ENCODE peak calls at places on chromosomes 13 and 19, in eight cellular contexts. One of them, this sample, is unnamed.

GRCh38 chr19:51821921-51822716 is 27.2 kb downstream of the FPR3 start:
- DNase-seq in IMR-90: no peak
- DNase-seq in H1: no peak
- DNase-seq in ovary: no peak
- DNase-seq in breast epithelium: no peak
- DNase-seq in endothelial cell of umbilical vein: no peak
- DNase-seq in uterus: no peak
- DNase-seq in tibial nerve: no peak
- DNase-seq in this sample: no peak

GRCh38 chr19:40413291-40413994 is at the start of gene PRX:
- DNase-seq in IMR-90: no peak
- DNase-seq in H1: peak; percentile 85
- DNase-seq in ovary: no peak
- DNase-seq in breast epithelium: no peak
- DNase-seq in endothelial cell of umbilical vein: no peak
- DNase-seq in uterus: no peak
- DNase-seq in tibial nerve: no peak
- DNase-seq in this sample: no peak

GRCh38 chr13:112828756-112829155 is 138.9 kb downstream of the ATP11A start:
- DNase-seq in IMR-90: no peak
- DNase-seq in H1: no peak
- DNase-seq in ovary: no peak
- DNase-seq in breast epithelium: no peak
- DNase-seq in endothelial cell of umbilical vein: no peak
- DNase-seq in uterus: peak; percentile 6
- DNase-seq in tibial nerve: no peak
- DNase-seq in this sample: no peak

GRCh38 chr13:113105032-113105993 is at the start of gene F7:
- DNase-seq in IMR-90: peak; percentile 45
- DNase-seq in H1: no peak
- DNase-seq in ovary: no peak
- DNase-seq in breast epithelium: no peak
- DNase-seq in endothelial cell of umbilical vein: no peak
- DNase-seq in uterus: no peak
- DNase-seq in tibial nerve: no peak
- DNase-seq in this sample: no peak

GRCh38 chr13:94464771-94465170 is 14.7 kb downstream of the DCT start:
- DNase-seq in IMR-90: no peak
- DNase-seq in H1: no peak
- DNase-seq in ovary: no peak
- DNase-seq in breast epithelium: no peak
- DNase-seq in endothelial cell of umbilical vein: no peak
- DNase-seq in uterus: no peak
- DNase-seq in tibial nerve: no peak
- DNase-seq in this sample: no peak

GRCh38 chr13:30429721-30430694 is 7.7 kb downstream of the UBE2L5 start:
- DNase-seq in IMR-90: peak; percentile 95
- DNase-seq in H1: no peak
- DNase-seq in ovary: no peak
- DNase-seq in breast epithelium: no peak
- DNase-seq in endothelial cell of umbilical vein: peak; percentile 81
- DNase-seq in uterus: peak; percentile 65
- DNase-seq in tibial nerve: no peak
- DNase-seq in this sample: no peak

GRCh38 chr13:40272776-40273139 is 393.7 kb downstream of the FOXO1 start:
- DNase-seq in IMR-90: peak; percentile 8
- DNase-seq in H1: no peak
- DNase-seq in ovary: no peak
- DNase-seq in breast epithelium: no peak
- DNase-seq in endothelial cell of umbilical vein: no peak
- DNase-seq in uterus: peak; percentile 46
- DNase-seq in tibial nerve: no peak
- DNase-seq in this sample: no peak

GRCh38 chr13:19060311-19061002 is 121.2 kb downstream of the TUBA3C start:
- DNase-seq in IMR-90: no peak
- DNase-seq in H1: no peak
- DNase-seq in ovary: no peak
- DNase-seq in breast epithelium: no peak
- DNase-seq in endothelial cell of umbilical vein: no peak
- DNase-seq in uterus: no peak
- DNase-seq in tibial nerve: no peak
- DNase-seq in this sample: no peak

GRCh38 chr13:101942038-101942437 is 459.8 kb downstream of the FGF14 start:
- DNase-seq in IMR-90: peak; percentile 16
- DNase-seq in H1: no peak
- DNase-seq in ovary: no peak
- DNase-seq in breast epithelium: no peak
- DNase-seq in endothelial cell of umbilical vein: peak; percentile 28
- DNase-seq in uterus: peak; percentile 30
- DNase-seq in tibial nerve: peak; percentile 49
- DNase-seq in this sample: no peak

GRCh38 chr13:22107549-22107948 is 436.7 kb downstream of the FGF9 start:
- DNase-seq in IMR-90: no peak
- DNase-seq in H1: no peak
- DNase-seq in ovary: no peak
- DNase-seq in breast epithelium: no peak
- DNase-seq in endothelial cell of umbilical vein: no peak
- DNase-seq in uterus: no peak
- DNase-seq in tibial nerve: no peak
- DNase-seq in this sample: peak; percentile 45

GRCh38 chr13:25455146-25455545 is 83.4 kb downstream of the ATP8A2 start:
- DNase-seq in IMR-90: no peak
- DNase-seq in H1: no peak
- DNase-seq in ovary: no peak
- DNase-seq in breast epithelium: no peak
- DNase-seq in endothelial cell of umbilical vein: no peak
- DNase-seq in uterus: no peak
- DNase-seq in tibial nerve: no peak
- DNase-seq in this sample: no peak

GRCh38 chr13:21557995-21558394 is 46.0 kb downstream of the MICU2 start:
- DNase-seq in IMR-90: no peak
- DNase-seq in H1: no peak
- DNase-seq in ovary: no peak
- DNase-seq in breast epithelium: no peak
- DNase-seq in endothelial cell of umbilical vein: peak; percentile 7
- DNase-seq in uterus: no peak
- DNase-seq in tibial nerve: no peak
- DNase-seq in this sample: no peak

GRCh38 chr19:2982983-2983350 is 5.6 kb downstream of the TLE6 start:
- DNase-seq in IMR-90: peak; percentile 68
- DNase-seq in H1: no peak
- DNase-seq in ovary: peak; percentile 82
- DNase-seq in breast epithelium: peak; percentile 94
- DNase-seq in endothelial cell of umbilical vein: peak; percentile 93
- DNase-seq in uterus: peak; percentile 98
- DNase-seq in tibial nerve: peak; percentile 86
- DNase-seq in this sample: peak; percentile 92

GRCh38 chr13:19155321-19155861 is 26.2 kb downstream of the TUBA3C start:
- DNase-seq in IMR-90: no peak
- DNase-seq in H1: no peak
- DNase-seq in ovary: no peak
- DNase-seq in breast epithelium: no peak
- DNase-seq in endothelial cell of umbilical vein: no peak
- DNase-seq in uterus: no peak
- DNase-seq in tibial nerve: no peak
- DNase-seq in this sample: no peak

GRCh38 chr13:79281335-79281734 is 124.7 kb downstream of the RBM26 start:
- DNase-seq in IMR-90: no peak
- DNase-seq in H1: peak; percentile 53
- DNase-seq in ovary: no peak
- DNase-seq in breast epithelium: no peak
- DNase-seq in endothelial cell of umbilical vein: no peak
- DNase-seq in uterus: no peak
- DNase-seq in tibial nerve: no peak
- DNase-seq in this sample: no peak

GRCh38 chr13:97621631-97622030 is 187.7 kb downstream of the RAP2A start:
- DNase-seq in IMR-90: no peak
- DNase-seq in H1: peak; percentile 66
- DNase-seq in ovary: no peak
- DNase-seq in breast epithelium: no peak
- DNase-seq in endothelial cell of umbilical vein: no peak
- DNase-seq in uterus: no peak
- DNase-seq in tibial nerve: no peak
- DNase-seq in this sample: no peak

GRCh38 chr19:40465781-40466218 is 255 bp upstream of the BLVRB start:
- DNase-seq in IMR-90: peak; percentile 99
- DNase-seq in H1: peak; percentile 100
- DNase-seq in ovary: peak; percentile 100
- DNase-seq in breast epithelium: peak; percentile 100
- DNase-seq in endothelial cell of umbilical vein: peak; percentile 100
- DNase-seq in uterus: peak; percentile 99
- DNase-seq in tibial nerve: peak; percentile 100
- DNase-seq in this sample: peak; percentile 100

GRCh38 chr19:55273978-55274707 is 5.8 kb downstream of the HSPBP1 start:
- DNase-seq in IMR-90: no peak
- DNase-seq in H1: no peak
- DNase-seq in ovary: no peak
- DNase-seq in breast epithelium: no peak
- DNase-seq in endothelial cell of umbilical vein: no peak
- DNase-seq in uterus: no peak
- DNase-seq in tibial nerve: no peak
- DNase-seq in this sample: no peak

GRCh38 chr13:32811297-32811800 is 204.9 kb upstream of the KL start:
- DNase-seq in IMR-90: no peak
- DNase-seq in H1: no peak
- DNase-seq in ovary: no peak
- DNase-seq in breast epithelium: no peak
- DNase-seq in endothelial cell of umbilical vein: no peak
- DNase-seq in uterus: no peak
- DNase-seq in tibial nerve: no peak
- DNase-seq in this sample: peak; percentile 37

GRCh38 chr13:45433381-45433790 is 15.2 kb upstream of the SLC25A30 start:
- DNase-seq in IMR-90: no peak
- DNase-seq in H1: no peak
- DNase-seq in ovary: no peak
- DNase-seq in breast epithelium: no peak
- DNase-seq in endothelial cell of umbilical vein: no peak
- DNase-seq in uterus: no peak
- DNase-seq in tibial nerve: no peak
- DNase-seq in this sample: no peak
- TF ChIP-seq POLR2A in IMR-90: no peak
- TF ChIP-seq POLR2A in H1: no peak
- TF ChIP-seq POLR2A in ovary: no peak
- TF ChIP-seq POLR2A in breast epithelium: no peak
- TF ChIP-seq POLR2A in endothelial cell of umbilical vein: no peak
- TF ChIP-seq POLR2A in uterus: no peak
- TF ChIP-seq POLR2A in tibial nerve: no peak
- TF ChIP-seq POLR2A in this sample: no peak

DNA sequence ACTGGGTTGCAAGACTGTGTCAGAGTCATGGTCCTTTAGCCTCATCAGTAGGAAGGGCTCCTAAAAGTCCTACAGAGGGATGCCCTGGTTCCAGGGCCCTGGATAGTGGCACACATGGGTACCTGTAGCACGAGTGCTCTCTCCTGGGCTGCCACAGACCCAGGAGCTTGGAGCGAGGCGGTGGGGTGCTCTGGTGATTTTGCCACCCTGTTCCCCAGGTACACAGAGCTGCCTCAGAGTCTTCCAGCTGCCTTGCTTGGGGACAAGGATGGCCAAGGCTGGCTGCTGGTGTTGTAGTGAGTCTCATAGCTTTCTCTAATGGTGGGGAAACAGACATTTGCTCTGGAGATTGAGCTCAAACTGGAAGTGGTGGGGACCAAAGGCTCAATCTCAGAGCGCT is 53.9 kb upstream of the OLFM4 start:
- DNase-seq in IMR-90: no peak
- DNase-seq in H1: no peak
- DNase-seq in ovary: no peak
- DNase-seq in breast epithelium: no peak
- DNase-seq in endothelial cell of umbilical vein: no peak
- DNase-seq in uterus: no peak
- DNase-seq in tibial nerve: no peak
- DNase-seq in this sample: no peak
- H3K27ac ChIP-seq in IMR-90: no peak overlapping the region
- H3K27ac ChIP-seq in H1: no peak overlapping the region
- H3K27ac ChIP-seq in ovary: no peak overlapping the region
- H3K27ac ChIP-seq in breast epithelium: no peak overlapping the region
- H3K27ac ChIP-seq in endothelial cell of umbilical vein: no peak overlapping the region
- H3K27ac ChIP-seq in uterus: no peak overlapping the region
- H3K27ac ChIP-seq in tibial nerve: no peak overlapping the region
- H3K27ac ChIP-seq in this sample: no peak overlapping the region

DNA sequence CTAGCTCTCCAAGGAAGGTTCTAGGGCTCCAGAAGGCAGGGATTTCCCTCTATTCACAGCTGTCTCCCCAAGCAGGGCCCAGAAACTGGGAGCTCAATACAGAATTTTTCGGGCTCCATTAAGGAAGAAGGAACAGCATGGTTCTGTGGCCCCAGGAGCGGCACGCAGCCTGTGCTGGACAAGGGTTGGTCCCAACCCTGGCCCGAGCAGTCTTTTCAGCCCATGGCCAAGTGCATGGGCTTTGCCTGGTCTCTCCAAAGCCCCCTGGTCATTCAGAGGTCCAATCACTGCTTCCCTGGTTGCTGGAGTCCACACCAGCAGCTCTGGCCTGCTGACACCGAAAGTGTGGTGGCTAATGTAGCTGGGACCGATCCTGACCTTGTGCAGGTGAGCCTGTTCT is 6.6 kb upstream of the PRKD2 start:
- DNase-seq in IMR-90: no peak
- DNase-seq in H1: no peak
- DNase-seq in ovary: no peak
- DNase-seq in breast epithelium: no peak
- DNase-seq in endothelial cell of umbilical vein: no peak
- DNase-seq in uterus: no peak
- DNase-seq in tibial nerve: no peak
- DNase-seq in this sample: no peak
- H3K36me3 ChIP-seq in IMR-90: peaks cover 78% of the 10 kb centered on the region
- H3K36me3 ChIP-seq in H1: peaks cover 77% of the 10 kb centered on the region
- H3K36me3 ChIP-seq in ovary: no peaks in the 10 kb centered on the region
- H3K36me3 ChIP-seq in breast epithelium: no peaks in the 10 kb centered on the region
- H3K36me3 ChIP-seq in endothelial cell of umbilical vein: peaks cover 9% of the 10 kb centered on the region
- H3K36me3 ChIP-seq in uterus: no peaks in the 10 kb centered on the region
- H3K36me3 ChIP-seq in tibial nerve: peaks cover 3% of the 10 kb centered on the region
- H3K36me3 ChIP-seq in this sample: peaks cover 48% of the 10 kb centered on the region

GRCh38 chr19:38005224-38005614 is 98.2 kb downstream of the SIPA1L3 start:
- DNase-seq in IMR-90: no peak
- DNase-seq in H1: no peak
- DNase-seq in ovary: no peak
- DNase-seq in breast epithelium: no peak
- DNase-seq in endothelial cell of umbilical vein: no peak
- DNase-seq in uterus: no peak
- DNase-seq in tibial nerve: no peak
- DNase-seq in this sample: no peak

GRCh38 chr19:38004100-38004504 is 97.1 kb downstream of the SIPA1L3 start:
- DNase-seq in IMR-90: no peak
- DNase-seq in H1: no peak
- DNase-seq in ovary: peak; percentile 8
- DNase-seq in breast epithelium: no peak
- DNase-seq in endothelial cell of umbilical vein: no peak
- DNase-seq in uterus: no peak
- DNase-seq in tibial nerve: no peak
- DNase-seq in this sample: no peak

GRCh38 chr19:38006361-38007045 is 99.5 kb downstream of the SIPA1L3 start:
- DNase-seq in IMR-90: no peak
- DNase-seq in H1: no peak
- DNase-seq in ovary: no peak
- DNase-seq in breast epithelium: no peak
- DNase-seq in endothelial cell of umbilical vein: no peak
- DNase-seq in uterus: no peak
- DNase-seq in tibial nerve: no peak
- DNase-seq in this sample: no peak

GRCh38 chr19:38003427-38004099 is 96.6 kb downstream of the SIPA1L3 start:
- DNase-seq in IMR-90: peak; percentile 92
- DNase-seq in H1: peak; percentile 69
- DNase-seq in ovary: peak; percentile 48
- DNase-seq in breast epithelium: peak; percentile 82
- DNase-seq in endothelial cell of umbilical vein: peak; percentile 98
- DNase-seq in uterus: peak; percentile 78
- DNase-seq in tibial nerve: peak; percentile 46
- DNase-seq in this sample: peak; percentile 88

GRCh38 chr19:38004505-38005223 is 97.7 kb downstream of the SIPA1L3 start:
- DNase-seq in IMR-90: peak; percentile 98
- DNase-seq in H1: peak; percentile 78
- DNase-seq in ovary: peak; percentile 69
- DNase-seq in breast epithelium: peak; percentile 82
- DNase-seq in endothelial cell of umbilical vein: peak; percentile 97
- DNase-seq in uterus: peak; percentile 89
- DNase-seq in tibial nerve: peak; percentile 94
- DNase-seq in this sample: peak; percentile 93
- TF ChIP-seq POLR2A in IMR-90: peak; percentile 92
- TF ChIP-seq POLR2A in H1: peak; percentile 90
- TF ChIP-seq POLR2A in ovary: peak; percentile 39
- TF ChIP-seq POLR2A in breast epithelium: no peak
- TF ChIP-seq POLR2A in endothelial cell of umbilical vein: peak; percentile 96
- TF ChIP-seq POLR2A in uterus: peak; percentile 70
- TF ChIP-seq POLR2A in tibial nerve: peak; percentile 78
- TF ChIP-seq POLR2A in this sample: peak; percentile 75

This sample was measured in prostate gland.